ENCODE peak calls at places on chromosome 4, in seven cellular contexts. T is stimulated activated CD8-positive, alpha-beta memory T cell treated with anti-CD3 and anti-CD28 coated beads, Interleukin-7, amount 100 ng/mL, for 24 hours; Q is activated T-helper 1 cell treated with anti-CD3 and anti-CD28 coated beads, Interleukin-12 subunit alpha, Interleukin-12 subunit beta, Interleukin-2, Interleukin-4 antibody, amounts not matched to agents 30 ng/mL and 10 ng/mL and 1 ng/mL, durations not matched to agents 14 hours and 24 hours and 36 hours; D is neuronal stem cell; X is fibroblast of pulmonary artery; L is A549; B is nephron progenitor cell. U is an unnamed sample.

GRCh38 chr4:105128208-105128607 is 18.5 kb upstream of the TET2 start:
- DNase-seq in L (no peak), Q (no peak), X (no peak), B (no peak), D (no peak), T (no peak), U (no peak)

GRCh38 chr4:78749258-78749971 is 26.7 kb upstream of the BMP2K start:
- DNase-seq in L (no peak), X (no peak), T (no peak), D (no peak), B (no peak), Q (no peak), U (no peak)

GRCh38 chr4:6475492-6476020 is 3.1 kb upstream of the PPP2R2C start:
- DNase-seq in D (no peak), B (no peak), T (no peak), X (no peak), Q (no peak), L (no peak), U (no peak)

GRCh38 chr4:7108046-7108625 is 40.3 kb upstream of the GRPEL1 start:
- DNase-seq in L (no peak), Q (no peak), B (no peak), D (no peak), X (no peak), T (no peak), U (no peak)

GRCh38 chr4:64520393-64520792 is 111.1 kb upstream of the TECRL start:
- DNase-seq in B (no peak), L (no peak), X (no peak), D (no peak), T (no peak), Q (no peak), U (no peak)

GRCh38 chr4:187108846-187109245 is 385.2 kb upstream of the FAT1 start:
- DNase-seq in L (no peak), B (no peak), T (no peak), D (no peak), Q (no peak), X (no peak), U (no peak)

GRCh38 chr4:168028568-168028967 is 63.8 kb upstream of the ANXA10 start:
- DNase-seq in Q (no peak), X (peak), B (no peak), T (no peak), D (no peak), L (peak), U (no peak)

GRCh38 chr4:98193459-98194105 is 50.3 kb upstream of the STPG2 start:
- DNase-seq in L (no peak), X (peak), T (no peak), D (no peak), B (no peak), Q (no peak), U (no peak)

GRCh38 chr4:82748176-82748575 is 50.4 kb downstream of the SCD5 start:
- DNase-seq in X (no peak), T (no peak), L (no peak), B (no peak), D (no peak), Q (no peak), U (no peak)

GRCh38 chr4:144574004-144574403 is 72.0 kb upstream of the HHIP start:
- DNase-seq in B (no peak), Q (no peak), T (no peak), L (no peak), X (no peak), D (no peak), U (no peak)

GRCh38 chr4:107800686-107801085 is 24.0 kb upstream of the SGMS2 start:
- DNase-seq in L (no peak), B (no peak), D (no peak), X (no peak), T (no peak), Q (no peak), U (no peak)

GRCh38 chr4:110510955-110511544 is 35.1 kb downstream of the ENPEP start:
- DNase-seq in T (no peak), Q (no peak), D (peak), X (peak), B (peak), L (peak), U (no peak)

GRCh38 chr4:102815981-102816380 is 11.4 kb downstream of the UBE2D3 start:
- DNase-seq in X (peak), D (peak), Q (no peak), T (no peak), B (no peak), L (peak), U (no peak)

GRCh38 chr4:17203767-17204166 is 305.3 kb upstream of the LDB2 start:
- DNase-seq in T (no peak), D (no peak), X (no peak), L (no peak), Q (no peak), B (no peak), U (no peak)

GRCh38 chr4:76600447-76600846 is 165.4 kb downstream of the SHROOM3 start:
- DNase-seq in T (no peak), D (no peak), L (no peak), Q (no peak), B (no peak), X (peak), U (no peak)

GRCh38 chr4:168021666-168022065 is 70.7 kb upstream of the ANXA10 start:
- DNase-seq in L (no peak), D (no peak), B (no peak), T (no peak), Q (no peak), X (peak), U (no peak)

GRCh38 chr4:13888112-13888511 is 260.6 kb upstream of the BOD1L1 start:
- DNase-seq in Q (no peak), L (no peak), D (no peak), B (no peak), T (no peak), X (peak), U (no peak)

GRCh38 chr4:47926667-47927258 is 12.4 kb upstream of the NFXL1 start:
- DNase-seq in B (peak), D (peak), Q (peak), L (peak), T (no peak), X (peak), U (peak)

GRCh38 chr4:88828846-88829245 is 131.2 kb upstream of the NAP1L5 start:
- DNase-seq in L (no peak), B (no peak), T (no peak), Q (no peak), D (no peak), X (peak), U (no peak)

GRCh38 chr4:89506866-89507494 is 199.4 kb upstream of the GPRIN3 start:
- DNase-seq in D (no peak), T (no peak), Q (no peak), B (no peak), L (no peak), X (peak), U (no peak)

GRCh38 chr4:176189891-176190795 is 5.2 kb downstream of the SPATA4 start:
- DNase-seq in T (no peak), D (no peak), L (no peak), X (no peak), Q (no peak), B (no peak), U (no peak)

GRCh38 chr4:98828801-98829200 is 100.1 kb downstream of the EIF4E start:
- DNase-seq in T (peak), D (no peak), Q (no peak), X (no peak), L (no peak), B (no peak), U (peak)

GRCh38 chr4:7523526-7523925 is 88.8 kb upstream of the PSAPL1 start:
- DNase-seq in X (no peak), Q (no peak), L (no peak), D (no peak), T (no peak), B (no peak), U (no peak)

GRCh38 chr4:26871611-26872010 is 11.0 kb downstream of the STIM2 start:
- DNase-seq in Q (no peak), B (no peak), L (no peak), D (no peak), X (peak), T (no peak), U (no peak)

GRCh38 chr4:3675251-3676115 is 90.7 kb upstream of the ADRA2C start:
- DNase-seq in T (no peak), B (no peak), L (no peak), D (no peak), X (no peak), Q (no peak), U (peak)

GRCh38 chr4:25863347-25863784 is 578 bp upstream of the SEL1L3 start:
- DNase-seq in L (peak), X (no peak), D (peak), T (no peak), Q (no peak), B (peak), U (peak)

GRCh38 chr4:44235897-44236296 is 212.7 kb downstream of the KCTD8 start:
- DNase-seq in Q (no peak), D (no peak), X (no peak), T (no peak), L (no peak), B (no peak), U (peak)

GRCh38 chr4:37662861-37663390 is 23.2 kb downstream of the RELL1 start:
- DNase-seq in T (no peak), X (no peak), Q (no peak), D (no peak), B (no peak), L (peak), U (no peak)

GRCh38 chr4:55178226-55179005 is 53.0 kb upstream of the KDR start:
- DNase-seq in D (no peak), L (no peak), Q (no peak), T (no peak), X (peak), B (no peak), U (no peak)

U was measured in WTC11.